ENCODE peak calls at places on chromosomes 1 and 21, in seven cellular contexts. K, W, C, M, X, S and G are unnamed samples.

GRCh38 chr1:29986986-29987385 is 736.4 kb downstream of the MATN1 start:
- DNase-seq in K (no peak), W (no peak), C (no peak), M (no peak), X (no peak), S (no peak), G (no peak)

GRCh38 chr1:40766017-40766416 is 17.6 kb upstream of the KCNQ4 start:
- DNase-seq in K (no peak), W (no peak), C (no peak), M (no peak), X (no peak), S (no peak), G (no peak)

GRCh38 chr1:228323401-228323800 is 83.2 kb downstream of the TRIM11 start:
- DNase-seq in K (no peak), W (no peak), C (no peak), M (no peak), X (no peak), S (no peak), G (no peak)

GRCh38 chr1:17377325-17377953 is 5.4 kb downstream of the PADI6 start:
- DNase-seq in K (no peak), W (peak), C (no peak), M (no peak), X (no peak), S (no peak), G (no peak)

GRCh38 chr1:55402117-55402516 is 187.0 kb upstream of the USP24 start:
- DNase-seq in K (no peak), W (no peak), C (no peak), M (no peak), X (peak), S (no peak), G (peak)

GRCh38 chr1:244437108-244437507 is 14.6 kb downstream of the ADSS2 start:
- DNase-seq in K (no peak), W (no peak), C (no peak), M (no peak), X (peak), S (no peak), G (peak)

GRCh38 chr1:17531682-17532487 is 7.6 kb upstream of the ARHGEF10L start:
- DNase-seq in K (no peak), W (peak), C (no peak), M (peak), X (peak), S (no peak), G (peak)

GRCh38 chr1:27521336-27522147 is 31.6 kb upstream of the WASF2 start:
- DNase-seq in K (no peak), W (no peak), C (no peak), M (no peak), X (no peak), S (no peak), G (no peak)

GRCh38 chr21:31576428-31576827 is 83.1 kb upstream of the SOD1 start:
- DNase-seq in K (no peak), W (no peak), C (no peak), M (no peak), X (peak), S (no peak), G (no peak)

GRCh38 chr1:235913311-235913710 is 46.6 kb upstream of the LYST start:
- DNase-seq in K (no peak), W (no peak), C (no peak), M (no peak), X (no peak), S (no peak), G (peak)

GRCh38 chr1:85850238-85850637 is 142.0 kb upstream of the ZNHIT6 start:
- DNase-seq in K (peak), W (no peak), C (no peak), M (no peak), X (peak), S (peak), G (peak)
- TF ChIP-seq CTCF in K (no peak), W (no peak), C (no peak), M (no peak), X (peak), S (peak), G (peak)

GRCh38 chr1:115976062-115976899 is at the start of gene SLC22A15:
- DNase-seq in K (peak), W (peak), C (peak), M (peak), X (peak), S (no peak), G (peak)

GRCh38 chr1:115976900-115977480 is 677 bp downstream of the SLC22A15 start:
- DNase-seq in K (peak), W (no peak), C (no peak), M (no peak), X (peak), S (no peak), G (peak)

GRCh38 chr1:115973154-115973553 is 3.2 kb upstream of the SLC22A15 start:
- DNase-seq in K (no peak), W (no peak), C (no peak), M (no peak), X (no peak), S (no peak), G (no peak)

GRCh38 chr1:115977481-115978258 is 1.4 kb downstream of the SLC22A15 start:
- DNase-seq in K (peak), W (no peak), C (no peak), M (no peak), X (peak), S (no peak), G (peak)

GRCh38 chr1:115975569-115976061 is 698 bp upstream of the SLC22A15 start:
- DNase-seq in K (no peak), W (no peak), C (no peak), M (no peak), X (no peak), S (no peak), G (no peak)
- TF ChIP-seq CTCF in K (no peak), W (no peak), C (no peak), M (no peak), X (no peak), S (no peak), G (no peak)

GRCh38 chr1:61436016-61436415 is 288.9 kb downstream of the TM2D1 start:
- DNase-seq in K (no peak), W (no peak), C (no peak), M (no peak), X (peak), S (no peak), G (peak)
- TF ChIP-seq CTCF in K (no peak), W (no peak), C (peak), M (no peak), X (peak), S (peak), G (no peak)

DNA sequence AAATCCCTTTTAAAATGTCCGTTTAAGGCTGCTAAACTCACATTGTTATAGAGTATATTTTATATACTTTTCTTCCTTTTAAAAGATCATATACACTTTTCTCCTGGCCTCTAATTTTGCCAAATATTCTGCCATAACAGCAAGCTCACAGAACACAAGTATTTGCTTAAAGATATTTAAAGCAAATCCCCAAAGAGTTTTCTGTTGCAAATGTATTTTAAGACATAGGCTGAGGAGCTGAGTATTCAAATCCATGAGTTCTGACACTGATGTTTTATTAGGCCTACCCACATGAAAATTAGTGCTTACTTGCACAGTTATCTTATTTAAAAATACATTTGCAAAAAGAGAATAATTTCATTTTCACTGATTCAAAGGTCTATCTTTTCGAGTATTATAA is 1.7 kb upstream of the PTPRC start:
- DNase-seq in K (no peak), W (no peak), C (no peak), M (no peak), X (no peak), S (no peak), G (no peak)
- TF ChIP-seq CTCF in K (no peak), W (no peak), C (no peak), M (no peak), X (no peak), S (no peak), G (no peak)

DNA sequence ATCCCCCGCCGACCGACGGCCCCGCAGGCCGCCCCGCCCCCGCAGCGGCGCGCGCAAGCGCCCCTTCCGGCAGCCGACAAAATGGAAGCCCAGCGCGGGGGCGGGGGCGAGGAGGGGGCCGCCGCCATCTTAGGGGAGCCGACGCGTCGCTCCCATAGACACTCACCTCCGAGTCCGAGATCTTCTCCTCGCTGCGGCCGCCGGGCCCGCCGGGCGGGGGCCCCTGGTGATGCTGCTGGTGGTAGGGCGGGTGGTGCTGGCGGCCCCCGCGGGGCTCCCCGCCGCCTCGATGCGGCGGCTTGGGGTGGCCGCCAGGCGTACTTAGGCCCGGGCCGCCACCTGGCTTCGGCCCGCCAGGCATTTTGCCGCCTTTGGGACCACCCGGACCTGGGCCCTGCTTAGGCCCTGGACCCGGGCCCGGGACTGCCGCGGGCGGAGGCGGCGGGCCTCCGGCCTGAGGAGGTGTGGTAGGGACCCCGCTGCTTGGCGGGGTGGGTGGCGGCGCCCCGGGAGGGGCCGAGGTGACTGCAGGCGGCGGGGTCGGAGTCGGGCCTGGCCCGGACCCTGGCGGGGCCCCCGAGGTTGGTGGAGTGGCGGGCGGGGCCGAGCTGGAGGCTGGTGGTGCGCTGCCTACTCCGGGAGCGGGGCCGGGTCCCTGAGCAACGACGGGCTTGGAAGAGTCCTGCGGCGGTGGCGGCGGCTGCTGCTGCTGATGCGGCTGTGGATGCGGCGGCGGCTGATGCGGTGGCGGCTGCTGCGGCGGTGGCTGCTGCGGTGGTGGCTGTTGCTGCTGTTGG is 691 bp downstream of the SFPQ start:
- DNase-seq in K (peak), W (peak), C (peak), M (peak), X (peak), S (no peak), G (peak)
- TF ChIP-seq CTCF in K (no peak), W (no peak), C (no peak), M (no peak), X (no peak), S (no peak), G (no peak)